ENCODE peak calls at places on chromosomes 4 and X, in seven cellular contexts. One of them, this sample, is unnamed.

GRCh38 chr4:118290951-118291350 is 61.9 kb downstream of the PRSS12 start:
- DNase-seq in M059J: no peak
- DNase-seq in NCI-H1436: no peak
- DNase-seq in hepatocyte: no peak
- DNase-seq in CD4-positive, alpha-beta memory T cell: no peak
- DNase-seq in NCI-H1092: no peak
- DNase-seq in sciatic nerve: no peak
- DNase-seq in this sample: no peak

GRCh38 chrX:19127649-19128168 is 5.4 kb upstream of the ADGRG2 start:
- DNase-seq in NCI-H1436: no peak
- DNase-seq in CD4-positive, alpha-beta memory T cell: no peak
- DNase-seq in hepatocyte: no peak
- DNase-seq in sciatic nerve: peak
- DNase-seq in M059J: no peak
- DNase-seq in NCI-H1092: no peak
- DNase-seq in this sample: no peak

GRCh38 chr4:16761031-16761430 is 137.4 kb downstream of the LDB2 start:
- DNase-seq in NCI-H1092: no peak
- DNase-seq in sciatic nerve: no peak
- DNase-seq in hepatocyte: no peak
- DNase-seq in CD4-positive, alpha-beta memory T cell: no peak
- DNase-seq in M059J: peak
- DNase-seq in NCI-H1436: no peak
- DNase-seq in this sample: no peak

GRCh38 chr4:184288451-184289178 is 70.9 kb upstream of the ENPP6 start:
- DNase-seq in CD4-positive, alpha-beta memory T cell: no peak
- DNase-seq in hepatocyte: no peak
- DNase-seq in sciatic nerve: peak
- DNase-seq in M059J: no peak
- DNase-seq in NCI-H1092: no peak
- DNase-seq in NCI-H1436: no peak
- DNase-seq in this sample: no peak

GRCh38 chr4:105139646-105140045 is 7.0 kb upstream of the TET2 start:
- DNase-seq in NCI-H1436: peak
- DNase-seq in sciatic nerve: no peak
- DNase-seq in hepatocyte: no peak
- DNase-seq in CD4-positive, alpha-beta memory T cell: no peak
- DNase-seq in NCI-H1092: no peak
- DNase-seq in M059J: no peak
- DNase-seq in this sample: no peak

GRCh38 chrX:133653363-133653762 is 238.1 kb upstream of the GPC4 start:
- DNase-seq in hepatocyte: no peak
- DNase-seq in NCI-H1436: no peak
- DNase-seq in sciatic nerve: no peak
- DNase-seq in CD4-positive, alpha-beta memory T cell: no peak
- DNase-seq in M059J: no peak
- DNase-seq in NCI-H1092: no peak
- DNase-seq in this sample: no peak

GRCh38 chr4:16694491-16695276 is 203.8 kb downstream of the LDB2 start:
- DNase-seq in sciatic nerve: no peak
- DNase-seq in hepatocyte: no peak
- DNase-seq in M059J: peak
- DNase-seq in NCI-H1092: no peak
- DNase-seq in CD4-positive, alpha-beta memory T cell: no peak
- DNase-seq in NCI-H1436: no peak
- DNase-seq in this sample: no peak

GRCh38 chr4:39655206-39655605 is 16.5 kb upstream of the SMIM14 start:
- DNase-seq in NCI-H1436: no peak
- DNase-seq in hepatocyte: no peak
- DNase-seq in sciatic nerve: no peak
- DNase-seq in CD4-positive, alpha-beta memory T cell: no peak
- DNase-seq in NCI-H1092: no peak
- DNase-seq in M059J: no peak
- DNase-seq in this sample: no peak

GRCh38 chr4:120616-121015 is 3.7 kb upstream of the ZNF718 start:
- DNase-seq in CD4-positive, alpha-beta memory T cell: no peak
- DNase-seq in hepatocyte: peak
- DNase-seq in NCI-H1436: no peak
- DNase-seq in M059J: no peak
- DNase-seq in sciatic nerve: no peak
- DNase-seq in NCI-H1092: no peak
- DNase-seq in this sample: no peak

GRCh38 chr4:172950990-172951389 is 217.6 kb upstream of the GALNT7 start:
- DNase-seq in NCI-H1436: no peak
- DNase-seq in hepatocyte: no peak
- DNase-seq in NCI-H1092: no peak
- DNase-seq in CD4-positive, alpha-beta memory T cell: no peak
- DNase-seq in sciatic nerve: no peak
- DNase-seq in M059J: no peak
- DNase-seq in this sample: no peak

GRCh38 chrX:20432048-20432447 is 165.3 kb upstream of the RPS6KA3 start:
- DNase-seq in M059J: peak
- DNase-seq in sciatic nerve: no peak
- DNase-seq in NCI-H1092: no peak
- DNase-seq in NCI-H1436: no peak
- DNase-seq in CD4-positive, alpha-beta memory T cell: no peak
- DNase-seq in hepatocyte: no peak
- DNase-seq in this sample: no peak

GRCh38 chr4:2436301-2436700 is 17.5 kb downstream of the CFAP99 start:
- DNase-seq in sciatic nerve: no peak
- DNase-seq in NCI-H1436: no peak
- DNase-seq in CD4-positive, alpha-beta memory T cell: no peak
- DNase-seq in hepatocyte: no peak
- DNase-seq in M059J: peak
- DNase-seq in NCI-H1092: no peak
- DNase-seq in this sample: no peak

GRCh38 chr4:128322986-128323385 is 35.4 kb upstream of the PGRMC2 start:
- DNase-seq in CD4-positive, alpha-beta memory T cell: no peak
- DNase-seq in sciatic nerve: no peak
- DNase-seq in M059J: peak
- DNase-seq in hepatocyte: peak
- DNase-seq in NCI-H1436: no peak
- DNase-seq in NCI-H1092: no peak
- DNase-seq in this sample: no peak

GRCh38 chr4:177547985-177548384 is 105.7 kb upstream of the AGA start:
- DNase-seq in CD4-positive, alpha-beta memory T cell: no peak
- DNase-seq in hepatocyte: no peak
- DNase-seq in NCI-H1436: no peak
- DNase-seq in NCI-H1092: no peak
- DNase-seq in M059J: no peak
- DNase-seq in sciatic nerve: no peak
- DNase-seq in this sample: no peak

GRCh38 chr4:1501754-1502500 is 95.7 kb upstream of the NKX1-1 start:
- DNase-seq in sciatic nerve: peak
- DNase-seq in NCI-H1092: no peak
- DNase-seq in CD4-positive, alpha-beta memory T cell: no peak
- DNase-seq in M059J: no peak
- DNase-seq in hepatocyte: no peak
- DNase-seq in NCI-H1436: no peak
- DNase-seq in this sample: peak

GRCh38 chr4:6988016-6988715 is 55.0 kb upstream of the TADA2B start:
- DNase-seq in sciatic nerve: no peak
- DNase-seq in NCI-H1436: no peak
- DNase-seq in NCI-H1092: no peak
- DNase-seq in hepatocyte: no peak
- DNase-seq in CD4-positive, alpha-beta memory T cell: no peak
- DNase-seq in M059J: no peak
- DNase-seq in this sample: no peak

GRCh38 chr4:108168672-108169562 is at the start of gene LEF1:
- DNase-seq in CD4-positive, alpha-beta memory T cell: peak
- DNase-seq in NCI-H1092: peak
- DNase-seq in NCI-H1436: no peak
- DNase-seq in M059J: peak
- DNase-seq in hepatocyte: peak
- DNase-seq in sciatic nerve: peak
- DNase-seq in this sample: no peak

GRCh38 chrX:2351999-2352995 is 148.5 kb downstream of the DHRSX start:
- DNase-seq in NCI-H1436: no peak
- DNase-seq in sciatic nerve: no peak
- DNase-seq in M059J: peak
- DNase-seq in NCI-H1092: no peak
- DNase-seq in hepatocyte: peak
- DNase-seq in CD4-positive, alpha-beta memory T cell: no peak
- DNase-seq in this sample: no peak

GRCh38 chr4:17497890-17498523 is 13.9 kb downstream of the QDPR start:
- DNase-seq in M059J: no peak
- DNase-seq in NCI-H1436: no peak
- DNase-seq in sciatic nerve: no peak
- DNase-seq in NCI-H1092: no peak
- DNase-seq in hepatocyte: no peak
- DNase-seq in CD4-positive, alpha-beta memory T cell: no peak
- DNase-seq in this sample: peak

GRCh38 chr4:42331914-42332368 is 65.3 kb upstream of the SHISA3 start:
- DNase-seq in CD4-positive, alpha-beta memory T cell: no peak
- DNase-seq in NCI-H1436: no peak
- DNase-seq in NCI-H1092: no peak
- DNase-seq in sciatic nerve: no peak
- DNase-seq in M059J: peak
- DNase-seq in hepatocyte: peak
- DNase-seq in this sample: no peak

This sample was measured in right lobe of liver.